ENCODE peak calls at places on chromosomes 7 and 10, in five cellular contexts. R is left lung, Q is GM23248, N is neuronal stem cell, Z is cardiac muscle cell. D is an unnamed sample.

GRCh38 chr10:35502697-35503096 is 102.4 kb upstream of the GJD4 start:
- DNase-seq in R (no peak), Q (no peak), N (no peak), Z (no peak), D (no peak)

GRCh38 chr10:87818505-87819273 is 663 bp upstream of the ATAD1 start:
- DNase-seq in R (no peak), Q (peak; percentile 63), N (peak; percentile 17), Z (peak; percentile 18), D (no peak)

GRCh38 chr10:74039561-74040145 is 41.7 kb downstream of the VCL start:
- DNase-seq in R (no peak), Q (peak; percentile 91), N (no peak), Z (peak; percentile 87), D (no peak)

GRCh38 chr10:31650010-31650409 is 278.6 kb downstream of the ARHGAP12 start:
- DNase-seq in R (no peak), Q (peak; percentile 95), N (no peak), Z (peak; percentile 93), D (no peak)

GRCh38 chr7:121204537-121204936 is 124.3 kb upstream of the WNT16 start:
- DNase-seq in R (no peak), Q (peak; percentile 33), N (no peak), Z (no peak), D (no peak)

GRCh38 chr7:11261470-11261869 is 287.8 kb downstream of the PHF14 start:
- DNase-seq in R (no peak), Q (no peak), N (no peak), Z (no peak), D (no peak)

GRCh38 chr10:60414111-60414510 is 24.4 kb upstream of the ANK3 start:
- DNase-seq in R (no peak), Q (no peak), N (no peak), Z (peak; percentile 31), D (no peak)

GRCh38 chr10:43781480-43782361 is 133.0 kb upstream of the ZNF32 start:
- DNase-seq in R (no peak), Q (no peak), N (no peak), Z (peak; percentile 33), D (no peak)

GRCh38 chr7:130356121-130356759 is 11.6 kb downstream of the CPA5 start:
- DNase-seq in R (no peak), Q (peak; percentile 94), N (peak; percentile 62), Z (peak; percentile 98), D (no peak)

GRCh38 chr10:132480356-132480755 is 57.2 kb upstream of the INPP5A start:
- DNase-seq in R (peak; percentile 35), Q (no peak), N (no peak), Z (no peak), D (no peak)

GRCh38 chr7:149854611-149855367 is 16.6 kb downstream of the ZNF862 start:
- DNase-seq in R (no peak), Q (peak; percentile 63), N (no peak), Z (peak; percentile 57), D (no peak)

GRCh38 chr10:126997801-126998590 is 92.8 kb downstream of the DOCK1 start:
- DNase-seq in R (no peak), Q (no peak), N (no peak), Z (no peak), D (no peak)

GRCh38 chr7:20310963-20311742 is 19.5 kb upstream of the ITGB8 start:
- DNase-seq in R (no peak), Q (peak; percentile 66), N (no peak), Z (peak; percentile 77), D (no peak)

GRCh38 chr7:40192036-40192435 is 57.2 kb downstream of the SUGCT start:
- DNase-seq in R (no peak), Q (peak; percentile 87), N (no peak), Z (peak; percentile 40), D (no peak)

GRCh38 chr7:47088329-47089067 is 493.4 kb downstream of the TNS3 start:
- DNase-seq in R (no peak), Q (peak; percentile 85), N (peak; percentile 59), Z (peak; percentile 79), D (peak; percentile 25)

GRCh38 chr10:86075512-86075911 is 291.1 kb downstream of the GRID1 start:
- DNase-seq in R (no peak), Q (no peak), N (no peak), Z (no peak), D (no peak)

GRCh38 chr7:140079121-140079536 is 16.4 kb upstream of the PARP12 start:
- DNase-seq in R (no peak), Q (peak; percentile 79), N (peak; percentile 32), Z (peak; percentile 56), D (peak; percentile 45)

GRCh38 chr10:71647526-71648354 is 71.8 kb downstream of the C10orf105 start:
- DNase-seq in R (no peak), Q (peak; percentile 43), N (no peak), Z (no peak), D (no peak)

GRCh38 chr10:132112611-132113010 is 46.9 kb downstream of the JAKMIP3 start:
- DNase-seq in R (peak; percentile 40), Q (no peak), N (no peak), Z (no peak), D (no peak)

GRCh38 chr10:34031410-34031809 is 696.9 kb upstream of the NRP1 start:
- DNase-seq in R (no peak), Q (peak; percentile 91), N (no peak), Z (peak; percentile 88), D (no peak)

GRCh38 chr10:77537051-77537450 is 100.6 kb downstream of the KCNMA1 start:
- DNase-seq in R (no peak), Q (no peak), N (no peak), Z (no peak), D (no peak)
- H3K27ac ChIP-seq in R (no peak overlapping the region), Q (no peak overlapping the region), N (no peak overlapping the region), Z (no peak overlapping the region), D (no peak overlapping the region)

DNA sequence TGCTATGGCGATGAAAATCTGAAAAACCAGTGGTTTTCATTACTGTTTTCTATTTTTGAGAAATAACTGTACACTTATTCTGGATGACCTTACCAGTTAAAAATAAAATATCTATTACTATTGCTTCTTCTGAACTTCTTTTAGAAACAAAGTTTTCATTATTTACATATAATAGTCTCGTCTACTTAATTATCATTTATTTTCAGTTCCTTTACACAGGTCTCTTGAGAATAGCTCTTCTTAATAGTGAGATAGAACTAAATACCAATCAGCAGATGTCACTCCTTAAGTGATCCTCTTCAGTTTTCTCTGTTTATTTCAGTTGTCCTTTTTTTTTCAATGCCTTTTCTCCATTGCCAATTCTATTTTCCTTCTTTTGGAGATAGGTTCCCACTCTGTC is 4.3 kb upstream of the GLCCI1 start:
- DNase-seq in R (no peak), Q (no peak), N (no peak), Z (no peak), D (no peak)
- H3K4me1 ChIP-seq in R (no peaks in the 10 kb centered on the region), Q (peaks cover 23% of the 10 kb centered on the region), N (peaks cover 2% of the 10 kb centered on the region), Z (no peaks in the 10 kb centered on the region), D (no peaks in the 10 kb centered on the region)

DNA sequence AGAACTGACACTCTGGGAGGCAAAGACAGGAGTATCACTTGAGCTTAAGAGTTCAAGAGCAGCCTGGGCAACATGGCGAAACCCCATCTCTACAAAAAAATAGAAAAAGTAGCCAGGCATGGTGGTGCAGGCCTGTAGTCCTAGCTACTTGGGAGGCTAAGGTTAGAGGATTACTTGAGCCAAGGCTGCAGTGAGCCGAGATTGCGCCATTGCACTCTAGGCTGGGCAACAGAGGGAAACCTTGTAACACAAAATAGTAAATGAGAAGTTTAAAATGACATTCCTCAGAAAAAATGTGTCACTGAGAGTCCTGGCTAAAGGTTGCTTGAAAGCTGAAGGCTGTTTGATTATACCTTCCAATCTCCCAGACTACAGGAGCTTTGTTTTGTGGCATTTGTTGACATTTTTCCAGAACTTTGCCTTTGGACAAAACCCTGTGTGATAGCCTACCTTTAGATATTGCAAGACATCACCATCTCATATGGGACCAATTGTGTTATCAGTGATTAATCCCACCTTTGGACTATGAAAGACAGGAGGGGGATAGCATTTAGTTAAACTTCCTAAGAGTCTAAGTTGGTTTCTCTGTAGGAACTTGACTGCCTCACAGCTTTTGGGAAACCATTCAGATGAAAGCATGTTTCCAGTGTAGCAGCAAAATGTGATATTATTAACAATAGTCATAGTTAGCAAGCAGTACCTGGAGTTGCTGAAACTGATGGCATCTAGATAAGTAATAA is 5.3 kb downstream of the TNKS2 start:
- DNase-seq in R (no peak), Q (no peak), N (no peak), Z (no peak), D (no peak)
- H3K9me3 ChIP-seq in R (no peaks in the 10 kb centered on the region), Q (no peaks in the 10 kb centered on the region), N (peaks cover 20% of the 10 kb centered on the region), Z (no peaks in the 10 kb centered on the region), D (no peaks in the 10 kb centered on the region)

GRCh38 chr10:102408728-102409603 is 9.6 kb downstream of the PSD start:
- DNase-seq in R (peak; percentile 80), Q (peak; percentile 73), N (no peak), Z (peak; percentile 82), D (no peak)
- H3K27ac ChIP-seq in R (no peak overlapping the region), Q (no peak overlapping the region), N (no peak overlapping the region), Z (no peak overlapping the region), D (no peak overlapping the region)

GRCh38 chr7:44281811-44282600 is 43.4 kb downstream of the CAMK2B start:
- DNase-seq in R (peak; percentile 70), Q (no peak), N (no peak), Z (no peak), D (no peak)

GRCh38 chr7:44282601-44283171 is 42.7 kb downstream of the CAMK2B start:
- DNase-seq in R (no peak), Q (no peak), N (no peak), Z (no peak), D (no peak)

GRCh38 chr7:44284216-44284615 is 41.2 kb downstream of the CAMK2B start:
- DNase-seq in R (peak; percentile 74), Q (no peak), N (no peak), Z (no peak), D (no peak)

GRCh38 chr7:44284881-44285541 is 40.4 kb downstream of the CAMK2B start:
- DNase-seq in R (no peak), Q (no peak), N (no peak), Z (no peak), D (no peak)

DNA sequence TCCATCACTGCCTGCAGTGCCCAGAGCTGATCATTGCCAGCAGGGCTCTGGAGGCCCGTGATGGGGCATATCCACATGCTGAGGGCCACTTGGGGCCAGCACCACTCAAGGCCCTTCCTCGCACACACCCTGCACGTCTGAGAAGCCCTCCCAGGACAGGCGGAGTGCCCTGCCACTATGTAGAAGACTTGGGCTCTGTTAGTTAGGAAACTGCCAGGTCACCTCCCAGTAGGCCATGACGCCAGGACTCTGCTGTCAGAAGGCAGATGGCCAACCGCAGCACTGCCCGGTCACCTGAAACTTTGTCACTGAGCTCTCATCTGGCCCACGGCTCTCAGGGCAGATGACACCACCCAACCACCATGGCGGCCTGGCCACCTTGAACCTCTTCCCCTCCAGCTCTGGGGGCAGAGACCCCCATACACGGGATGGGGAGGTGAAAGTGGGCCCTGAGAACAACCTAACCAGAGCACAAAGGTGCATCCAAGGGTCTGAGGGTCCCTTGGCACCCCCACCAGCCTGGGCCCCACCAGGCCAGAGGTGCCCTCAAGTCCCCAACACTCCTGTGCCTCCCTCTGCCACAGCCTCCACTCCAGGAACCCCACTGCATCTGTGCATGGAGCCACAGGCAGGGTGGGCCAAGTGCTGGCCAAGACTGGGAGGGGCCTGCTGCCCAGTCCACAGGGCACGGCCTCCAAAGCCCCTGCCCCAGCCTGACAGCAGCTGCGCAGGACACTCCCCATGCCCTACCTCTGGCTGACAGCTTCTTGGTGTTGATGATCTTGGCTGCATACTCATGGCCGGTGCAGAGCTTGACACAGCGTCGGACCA is 41.8 kb downstream of the CAMK2B start:
- DNase-seq in R (no peak), Q (no peak), N (no peak), Z (no peak), D (no peak)
- H3K4me1 ChIP-seq in R (no peaks in the 10 kb centered on the region), Q (no peaks in the 10 kb centered on the region), N (no peaks in the 10 kb centered on the region), Z (peaks cover 5% of the 10 kb centered on the region), D (no peaks in the 10 kb centered on the region)